ENCODE peak calls at places on chromosomes 1 and 21, in ten cellular contexts. One of them, this sample, is unnamed.

GRCh38 chr1:117967900-117968299 is 38.4 kb downstream of the WDR3 start:
- DNase-seq in stimulated activated CD4-positive, alpha-beta T cell treated with anti-CD3 and anti-CD28 coated beads, Interleukin-15, amount 100 ng/mL, for 48 hours: no peak
- DNase-seq in GF-D8: peak
- DNase-seq in EL: no peak
- DNase-seq in stimulated activated CD8-positive, alpha-beta memory T cell treated with anti-CD3 and anti-CD28 coated beads, Interleukin-7, amount 100 ng/mL, for 24 hours: no peak
- DNase-seq in NCI-H446 treated with DMSO at 0.1 percent for 48 hours: peak
- DNase-seq in SHP77 treated with DMSO at 0.1 percent for 48 hours: peak
- DNase-seq in neural crest cell: no peak
- DNase-seq in NCI-H1048: peak
- DNase-seq in prostate gland: no peak
- DNase-seq in this sample: no peak

GRCh38 chr1:106678661-106679060 is 377.8 kb upstream of the PRMT6 start:
- DNase-seq in stimulated activated CD4-positive, alpha-beta T cell treated with anti-CD3 and anti-CD28 coated beads, Interleukin-15, amount 100 ng/mL, for 48 hours: no peak
- DNase-seq in GF-D8: no peak
- DNase-seq in EL: peak
- DNase-seq in stimulated activated CD8-positive, alpha-beta memory T cell treated with anti-CD3 and anti-CD28 coated beads, Interleukin-7, amount 100 ng/mL, for 24 hours: no peak
- DNase-seq in NCI-H446 treated with DMSO at 0.1 percent for 48 hours: no peak
- DNase-seq in SHP77 treated with DMSO at 0.1 percent for 48 hours: no peak
- DNase-seq in neural crest cell: no peak
- DNase-seq in NCI-H1048: no peak
- DNase-seq in prostate gland: no peak
- DNase-seq in this sample: no peak

GRCh38 chr1:241167121-241167619 is 189.8 kb downstream of the RGS7 start:
- DNase-seq in stimulated activated CD4-positive, alpha-beta T cell treated with anti-CD3 and anti-CD28 coated beads, Interleukin-15, amount 100 ng/mL, for 48 hours: no peak
- DNase-seq in GF-D8: no peak
- DNase-seq in EL: no peak
- DNase-seq in stimulated activated CD8-positive, alpha-beta memory T cell treated with anti-CD3 and anti-CD28 coated beads, Interleukin-7, amount 100 ng/mL, for 24 hours: no peak
- DNase-seq in NCI-H446 treated with DMSO at 0.1 percent for 48 hours: peak
- DNase-seq in SHP77 treated with DMSO at 0.1 percent for 48 hours: peak
- DNase-seq in neural crest cell: no peak
- DNase-seq in NCI-H1048: no peak
- DNase-seq in prostate gland: no peak
- DNase-seq in this sample: no peak

GRCh38 chr1:113073457-113073950 is 506 bp downstream of the LRIG2 start:
- DNase-seq in stimulated activated CD4-positive, alpha-beta T cell treated with anti-CD3 and anti-CD28 coated beads, Interleukin-15, amount 100 ng/mL, for 48 hours: no peak
- DNase-seq in GF-D8: no peak
- DNase-seq in EL: peak
- DNase-seq in stimulated activated CD8-positive, alpha-beta memory T cell treated with anti-CD3 and anti-CD28 coated beads, Interleukin-7, amount 100 ng/mL, for 24 hours: no peak
- DNase-seq in NCI-H446 treated with DMSO at 0.1 percent for 48 hours: no peak
- DNase-seq in SHP77 treated with DMSO at 0.1 percent for 48 hours: no peak
- DNase-seq in neural crest cell: no peak
- DNase-seq in NCI-H1048: no peak
- DNase-seq in prostate gland: peak
- DNase-seq in this sample: no peak

GRCh38 chr1:55817027-55817426 is 601.9 kb upstream of the USP24 start:
- DNase-seq in stimulated activated CD4-positive, alpha-beta T cell treated with anti-CD3 and anti-CD28 coated beads, Interleukin-15, amount 100 ng/mL, for 48 hours: no peak
- DNase-seq in GF-D8: no peak
- DNase-seq in EL: no peak
- DNase-seq in stimulated activated CD8-positive, alpha-beta memory T cell treated with anti-CD3 and anti-CD28 coated beads, Interleukin-7, amount 100 ng/mL, for 24 hours: no peak
- DNase-seq in NCI-H446 treated with DMSO at 0.1 percent for 48 hours: no peak
- DNase-seq in SHP77 treated with DMSO at 0.1 percent for 48 hours: no peak
- DNase-seq in neural crest cell: no peak
- DNase-seq in NCI-H1048: no peak
- DNase-seq in prostate gland: no peak
- DNase-seq in this sample: no peak

GRCh38 chr1:114648503-114648902 is 21.3 kb downstream of the DENND2C start:
- DNase-seq in stimulated activated CD4-positive, alpha-beta T cell treated with anti-CD3 and anti-CD28 coated beads, Interleukin-15, amount 100 ng/mL, for 48 hours: no peak
- DNase-seq in GF-D8: no peak
- DNase-seq in EL: no peak
- DNase-seq in stimulated activated CD8-positive, alpha-beta memory T cell treated with anti-CD3 and anti-CD28 coated beads, Interleukin-7, amount 100 ng/mL, for 24 hours: no peak
- DNase-seq in NCI-H446 treated with DMSO at 0.1 percent for 48 hours: no peak
- DNase-seq in SHP77 treated with DMSO at 0.1 percent for 48 hours: no peak
- DNase-seq in neural crest cell: no peak
- DNase-seq in NCI-H1048: no peak
- DNase-seq in prostate gland: no peak
- DNase-seq in this sample: no peak

GRCh38 chr1:1040004-1040991 is 20.4 kb downstream of the AGRN start:
- DNase-seq in stimulated activated CD4-positive, alpha-beta T cell treated with anti-CD3 and anti-CD28 coated beads, Interleukin-15, amount 100 ng/mL, for 48 hours: peak
- DNase-seq in GF-D8: no peak
- DNase-seq in EL: peak
- DNase-seq in stimulated activated CD8-positive, alpha-beta memory T cell treated with anti-CD3 and anti-CD28 coated beads, Interleukin-7, amount 100 ng/mL, for 24 hours: peak
- DNase-seq in NCI-H446 treated with DMSO at 0.1 percent for 48 hours: no peak
- DNase-seq in SHP77 treated with DMSO at 0.1 percent for 48 hours: no peak
- DNase-seq in neural crest cell: peak
- DNase-seq in NCI-H1048: peak
- DNase-seq in prostate gland: peak
- DNase-seq in this sample: peak

GRCh38 chr1:247294282-247294681 is 37.4 kb downstream of the ZNF496 start:
- DNase-seq in stimulated activated CD4-positive, alpha-beta T cell treated with anti-CD3 and anti-CD28 coated beads, Interleukin-15, amount 100 ng/mL, for 48 hours: no peak
- DNase-seq in GF-D8: no peak
- DNase-seq in EL: peak
- DNase-seq in stimulated activated CD8-positive, alpha-beta memory T cell treated with anti-CD3 and anti-CD28 coated beads, Interleukin-7, amount 100 ng/mL, for 24 hours: no peak
- DNase-seq in NCI-H446 treated with DMSO at 0.1 percent for 48 hours: no peak
- DNase-seq in SHP77 treated with DMSO at 0.1 percent for 48 hours: no peak
- DNase-seq in neural crest cell: no peak
- DNase-seq in NCI-H1048: no peak
- DNase-seq in prostate gland: no peak
- DNase-seq in this sample: no peak

GRCh38 chr1:59057801-59058200 is 239.1 kb upstream of the FGGY start:
- DNase-seq in stimulated activated CD4-positive, alpha-beta T cell treated with anti-CD3 and anti-CD28 coated beads, Interleukin-15, amount 100 ng/mL, for 48 hours: no peak
- DNase-seq in GF-D8: no peak
- DNase-seq in EL: no peak
- DNase-seq in stimulated activated CD8-positive, alpha-beta memory T cell treated with anti-CD3 and anti-CD28 coated beads, Interleukin-7, amount 100 ng/mL, for 24 hours: no peak
- DNase-seq in NCI-H446 treated with DMSO at 0.1 percent for 48 hours: no peak
- DNase-seq in SHP77 treated with DMSO at 0.1 percent for 48 hours: no peak
- DNase-seq in neural crest cell: no peak
- DNase-seq in NCI-H1048: no peak
- DNase-seq in prostate gland: no peak
- DNase-seq in this sample: no peak

GRCh38 chr21:17925000-17925610 is 105.9 kb upstream of the C21orf91 start:
- DNase-seq in stimulated activated CD4-positive, alpha-beta T cell treated with anti-CD3 and anti-CD28 coated beads, Interleukin-15, amount 100 ng/mL, for 48 hours: peak
- DNase-seq in GF-D8: no peak
- DNase-seq in EL: peak
- DNase-seq in stimulated activated CD8-positive, alpha-beta memory T cell treated with anti-CD3 and anti-CD28 coated beads, Interleukin-7, amount 100 ng/mL, for 24 hours: no peak
- DNase-seq in NCI-H446 treated with DMSO at 0.1 percent for 48 hours: peak
- DNase-seq in SHP77 treated with DMSO at 0.1 percent for 48 hours: no peak
- DNase-seq in neural crest cell: peak
- DNase-seq in NCI-H1048: no peak
- DNase-seq in prostate gland: peak
- DNase-seq in this sample: peak

GRCh38 chr1:1086911-1087341 is 12.8 kb upstream of the RNF223 start:
- DNase-seq in stimulated activated CD4-positive, alpha-beta T cell treated with anti-CD3 and anti-CD28 coated beads, Interleukin-15, amount 100 ng/mL, for 48 hours: no peak
- DNase-seq in GF-D8: no peak
- DNase-seq in EL: no peak
- DNase-seq in stimulated activated CD8-positive, alpha-beta memory T cell treated with anti-CD3 and anti-CD28 coated beads, Interleukin-7, amount 100 ng/mL, for 24 hours: no peak
- DNase-seq in NCI-H446 treated with DMSO at 0.1 percent for 48 hours: no peak
- DNase-seq in SHP77 treated with DMSO at 0.1 percent for 48 hours: no peak
- DNase-seq in neural crest cell: no peak
- DNase-seq in NCI-H1048: no peak
- DNase-seq in prostate gland: no peak
- DNase-seq in this sample: no peak

GRCh38 chr1:241323510-241323909 is 33.5 kb downstream of the RGS7 start:
- DNase-seq in stimulated activated CD4-positive, alpha-beta T cell treated with anti-CD3 and anti-CD28 coated beads, Interleukin-15, amount 100 ng/mL, for 48 hours: no peak
- DNase-seq in GF-D8: no peak
- DNase-seq in EL: peak
- DNase-seq in stimulated activated CD8-positive, alpha-beta memory T cell treated with anti-CD3 and anti-CD28 coated beads, Interleukin-7, amount 100 ng/mL, for 24 hours: no peak
- DNase-seq in NCI-H446 treated with DMSO at 0.1 percent for 48 hours: no peak
- DNase-seq in SHP77 treated with DMSO at 0.1 percent for 48 hours: no peak
- DNase-seq in neural crest cell: peak
- DNase-seq in NCI-H1048: peak
- DNase-seq in prostate gland: no peak
- DNase-seq in this sample: no peak

GRCh38 chr1:14924012-14924452 is 229.5 kb upstream of the TMEM51 start:
- DNase-seq in stimulated activated CD4-positive, alpha-beta T cell treated with anti-CD3 and anti-CD28 coated beads, Interleukin-15, amount 100 ng/mL, for 48 hours: no peak
- DNase-seq in GF-D8: no peak
- DNase-seq in EL: peak
- DNase-seq in stimulated activated CD8-positive, alpha-beta memory T cell treated with anti-CD3 and anti-CD28 coated beads, Interleukin-7, amount 100 ng/mL, for 24 hours: no peak
- DNase-seq in NCI-H446 treated with DMSO at 0.1 percent for 48 hours: peak
- DNase-seq in SHP77 treated with DMSO at 0.1 percent for 48 hours: no peak
- DNase-seq in neural crest cell: peak
- DNase-seq in NCI-H1048: no peak
- DNase-seq in prostate gland: peak
- DNase-seq in this sample: peak

GRCh38 chr21:45709127-45709526 is 65.6 kb downstream of the PCBP3 start:
- DNase-seq in stimulated activated CD4-positive, alpha-beta T cell treated with anti-CD3 and anti-CD28 coated beads, Interleukin-15, amount 100 ng/mL, for 48 hours: no peak
- DNase-seq in GF-D8: no peak
- DNase-seq in EL: no peak
- DNase-seq in stimulated activated CD8-positive, alpha-beta memory T cell treated with anti-CD3 and anti-CD28 coated beads, Interleukin-7, amount 100 ng/mL, for 24 hours: no peak
- DNase-seq in NCI-H446 treated with DMSO at 0.1 percent for 48 hours: no peak
- DNase-seq in SHP77 treated with DMSO at 0.1 percent for 48 hours: no peak
- DNase-seq in neural crest cell: no peak
- DNase-seq in NCI-H1048: no peak
- DNase-seq in prostate gland: no peak
- DNase-seq in this sample: no peak

GRCh38 chr21:45471229-45472052 is 66.5 kb downstream of the COL18A1 start:
- DNase-seq in stimulated activated CD4-positive, alpha-beta T cell treated with anti-CD3 and anti-CD28 coated beads, Interleukin-15, amount 100 ng/mL, for 48 hours: no peak
- DNase-seq in GF-D8: no peak
- DNase-seq in EL: peak
- DNase-seq in stimulated activated CD8-positive, alpha-beta memory T cell treated with anti-CD3 and anti-CD28 coated beads, Interleukin-7, amount 100 ng/mL, for 24 hours: no peak
- DNase-seq in NCI-H446 treated with DMSO at 0.1 percent for 48 hours: no peak
- DNase-seq in SHP77 treated with DMSO at 0.1 percent for 48 hours: no peak
- DNase-seq in neural crest cell: no peak
- DNase-seq in NCI-H1048: no peak
- DNase-seq in prostate gland: no peak
- DNase-seq in this sample: no peak

GRCh38 chr1:219085988-219086387 is 87.7 kb upstream of the LYPLAL1 start:
- DNase-seq in stimulated activated CD4-positive, alpha-beta T cell treated with anti-CD3 and anti-CD28 coated beads, Interleukin-15, amount 100 ng/mL, for 48 hours: no peak
- DNase-seq in GF-D8: no peak
- DNase-seq in EL: peak
- DNase-seq in stimulated activated CD8-positive, alpha-beta memory T cell treated with anti-CD3 and anti-CD28 coated beads, Interleukin-7, amount 100 ng/mL, for 24 hours: no peak
- DNase-seq in NCI-H446 treated with DMSO at 0.1 percent for 48 hours: no peak
- DNase-seq in SHP77 treated with DMSO at 0.1 percent for 48 hours: no peak
- DNase-seq in neural crest cell: no peak
- DNase-seq in NCI-H1048: no peak
- DNase-seq in prostate gland: no peak
- DNase-seq in this sample: no peak

GRCh38 chr1:224641030-224641429 is 24.9 kb downstream of the CNIH3 start:
- DNase-seq in stimulated activated CD4-positive, alpha-beta T cell treated with anti-CD3 and anti-CD28 coated beads, Interleukin-15, amount 100 ng/mL, for 48 hours: no peak
- DNase-seq in GF-D8: no peak
- DNase-seq in EL: no peak
- DNase-seq in stimulated activated CD8-positive, alpha-beta memory T cell treated with anti-CD3 and anti-CD28 coated beads, Interleukin-7, amount 100 ng/mL, for 24 hours: no peak
- DNase-seq in NCI-H446 treated with DMSO at 0.1 percent for 48 hours: no peak
- DNase-seq in SHP77 treated with DMSO at 0.1 percent for 48 hours: no peak
- DNase-seq in neural crest cell: no peak
- DNase-seq in NCI-H1048: no peak
- DNase-seq in prostate gland: no peak
- DNase-seq in this sample: no peak

This sample was measured in CD8-positive, alpha-beta T cell.